ENCODE peak calls at places on chromosome 4, in four cellular contexts. O, X, K and Z are unnamed samples.

GRCh38 chr4:15245006-15245530 is 182.8 kb upstream of the C1QTNF7 start:
- DNase-seq in O (no peak), X (no peak), K (no peak), Z (no peak)

GRCh38 chr4:137471895-137472294 is 60.4 kb downstream of the PCDH18 start:
- DNase-seq in O (no peak), X (no peak), K (no peak), Z (no peak)

GRCh38 chr4:85149656-85150055 is 183.2 kb upstream of the WDFY3 start:
- DNase-seq in O (peak; percentile 69), X (no peak), K (no peak), Z (no peak)

GRCh38 chr4:67393699-67394281 is 151.5 kb downstream of the CENPC start:
- DNase-seq in O (peak; percentile 66), X (no peak), K (no peak), Z (peak; percentile 55)

GRCh38 chr4:88320174-88320779 is 35.9 kb upstream of the PPM1K start:
- DNase-seq in O (no peak), X (no peak), K (no peak), Z (peak; percentile 16)

GRCh38 chr4:93053140-93053539 is 749.4 kb downstream of the GRID2 start:
- DNase-seq in O (no peak), X (no peak), K (no peak), Z (no peak)

GRCh38 chr4:189092596-189092995 is 848.1 kb upstream of the FRG1 start:
- DNase-seq in O (peak; percentile 6), X (no peak), K (no peak), Z (peak; percentile 9)

GRCh38 chr4:111228396-111228795 is 605.5 kb upstream of the PITX2 start:
- DNase-seq in O (no peak), X (no peak), K (no peak), Z (no peak)

GRCh38 chr4:78542373-78542772 is 9.2 kb upstream of the ANXA3 start:
- DNase-seq in O (peak; percentile 69), X (no peak), K (no peak), Z (no peak)

DNA sequence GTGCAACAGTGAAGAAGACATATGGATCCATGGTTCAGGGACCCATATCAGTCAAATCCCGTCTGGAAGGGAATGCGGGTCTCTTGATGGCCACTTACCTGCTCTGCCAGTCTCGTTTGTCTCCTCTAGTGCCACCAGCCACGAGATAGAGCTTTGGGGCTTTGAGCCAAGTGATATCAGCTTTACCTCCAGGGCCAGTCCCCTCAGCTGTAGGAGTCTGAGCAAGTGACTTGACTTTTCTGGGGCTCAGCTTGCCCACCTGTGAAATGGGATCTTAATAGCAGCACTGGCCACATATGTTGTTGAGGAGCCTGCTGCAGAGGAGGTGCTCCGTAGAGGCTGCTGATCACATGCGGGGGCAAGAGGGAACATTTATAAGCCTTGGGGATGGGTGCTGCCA is 1.2 kb downstream of the SLC2A9 start:
- DNase-seq in O (no peak), X (no peak), K (no peak), Z (no peak)
- H3K4me3 ChIP-seq in O (peak overlapping the region; percentile 42), X (no peak overlapping the region), K (no peak overlapping the region), Z (no peak overlapping the region)

DNA sequence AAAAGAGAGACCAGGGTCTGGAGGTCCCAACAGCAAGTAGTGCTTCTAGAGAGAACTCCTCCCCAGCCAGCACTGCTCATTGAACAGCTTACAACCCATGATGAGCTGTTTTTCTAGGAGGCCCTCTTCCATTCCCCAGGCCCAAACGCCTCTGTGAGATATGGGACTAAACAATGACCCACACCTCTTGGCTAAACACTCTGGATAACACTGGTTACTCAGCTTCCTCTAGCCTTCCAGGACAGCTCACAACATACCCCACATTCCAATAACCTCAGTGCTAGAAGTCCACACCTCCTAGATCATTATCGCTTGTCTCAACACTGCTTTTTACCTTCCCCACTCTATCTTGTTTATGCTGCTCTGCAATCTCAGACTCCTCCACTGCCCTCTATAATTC is 35.4 kb upstream of the PGRMC2 start:
- DNase-seq in O (peak; percentile 77), X (no peak), K (no peak), Z (no peak)
- H3K4me3 ChIP-seq in O (no peak overlapping the region), X (no peak overlapping the region), K (no peak overlapping the region), Z (no peak overlapping the region)

GRCh38 chr4:69957209-69957608 is 8.3 kb downstream of the CSN2 start:
- DNase-seq in O (no peak), X (no peak), K (no peak), Z (no peak)
- H3K4me3 ChIP-seq in O (no peak overlapping the region), X (no peak overlapping the region), K (no peak overlapping the region), Z (no peak overlapping the region)

DNA sequence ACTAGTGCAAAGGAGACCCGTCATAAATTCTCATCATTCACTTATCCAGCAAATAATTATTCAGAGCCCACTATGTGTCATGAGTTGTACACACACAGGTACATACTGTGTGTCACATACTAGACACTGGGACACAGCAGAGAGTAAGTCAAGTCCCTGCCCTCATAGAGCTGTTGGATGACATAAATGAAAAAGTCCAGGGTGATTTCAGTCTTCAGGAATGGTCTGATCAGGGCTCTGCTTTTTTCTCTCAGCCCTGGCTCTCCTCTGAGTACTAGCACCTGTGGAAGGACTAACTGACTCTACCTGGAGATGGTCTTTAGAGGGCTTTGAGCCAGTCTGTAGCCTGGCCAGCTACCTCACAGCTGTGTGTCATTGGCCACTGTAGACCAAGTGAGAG is 198.0 kb upstream of the LEF1 start:
- DNase-seq in O (no peak), X (no peak), K (no peak), Z (no peak)
- H3K4me3 ChIP-seq in O (no peak overlapping the region), X (no peak overlapping the region), K (no peak overlapping the region), Z (no peak overlapping the region)

GRCh38 chr4:147481577-147482109 is 746 bp downstream of the EDNRA start:
- DNase-seq in O (no peak), X (no peak), K (no peak), Z (no peak)
- H3K4me3 ChIP-seq in O (peak overlapping the region; percentile 58), X (peak overlapping the region; percentile 45), K (peak overlapping the region; percentile 73), Z (no peak overlapping the region)

DNA sequence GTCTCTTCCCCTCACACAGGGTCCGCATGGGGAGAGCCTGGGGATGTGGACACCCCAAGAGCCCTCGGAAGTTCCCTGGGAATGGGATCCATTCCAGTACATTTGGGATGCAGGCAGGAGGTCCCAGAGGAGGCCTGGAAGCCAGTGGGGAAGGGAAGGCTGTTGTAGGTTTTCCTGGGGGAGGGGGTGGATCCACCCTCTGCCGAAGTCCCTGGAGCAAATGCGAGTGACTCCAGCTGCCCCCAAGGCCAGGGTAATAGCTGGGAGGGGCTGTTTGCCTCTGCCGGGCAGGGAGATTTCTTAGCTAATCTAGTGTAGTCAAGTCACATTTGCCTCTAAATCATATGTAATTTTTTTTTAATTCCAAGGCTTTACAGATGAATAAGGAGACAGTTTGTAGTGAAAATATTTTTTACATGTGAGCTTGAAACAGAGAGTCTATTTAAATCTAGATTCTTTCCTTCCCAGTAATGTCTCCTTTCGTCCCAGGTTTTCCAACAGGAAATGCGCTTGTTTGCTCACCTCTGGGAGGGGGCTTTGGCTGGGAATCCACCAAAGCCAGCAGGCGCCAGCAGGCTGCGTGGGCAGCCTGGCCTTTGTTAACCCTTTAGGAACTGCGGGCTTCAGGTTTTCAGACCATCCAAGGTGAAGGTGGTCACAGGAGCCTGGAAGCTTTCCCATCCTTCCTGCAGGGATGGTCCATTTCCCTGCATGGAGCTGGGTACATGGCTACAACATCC is 26.8 kb downstream of the SH3TC1 start:
- DNase-seq in O (no peak), X (no peak), K (no peak), Z (no peak)
- H3K4me3 ChIP-seq in O (no peak overlapping the region), X (no peak overlapping the region), K (no peak overlapping the region), Z (no peak overlapping the region)

GRCh38 chr4:30716671-30717207 is 3.4 kb upstream of the PCDH7 start:
- DNase-seq in O (peak; percentile 39), X (no peak), K (no peak), Z (peak; percentile 5)
- H3K4me3 ChIP-seq in O (peak overlapping the region; percentile 69), X (peak overlapping the region; percentile 52), K (peak overlapping the region; percentile 77), Z (peak overlapping the region; percentile 42)

GRCh38 chr4:156505341-156505955 is 466.2 kb downstream of the PDGFC start:
- DNase-seq in O (no peak), X (no peak), K (no peak), Z (peak; percentile 92)
- H3K4me3 ChIP-seq in O (no peak overlapping the region), X (no peak overlapping the region), K (no peak overlapping the region), Z (peak overlapping the region; percentile 20)

DNA sequence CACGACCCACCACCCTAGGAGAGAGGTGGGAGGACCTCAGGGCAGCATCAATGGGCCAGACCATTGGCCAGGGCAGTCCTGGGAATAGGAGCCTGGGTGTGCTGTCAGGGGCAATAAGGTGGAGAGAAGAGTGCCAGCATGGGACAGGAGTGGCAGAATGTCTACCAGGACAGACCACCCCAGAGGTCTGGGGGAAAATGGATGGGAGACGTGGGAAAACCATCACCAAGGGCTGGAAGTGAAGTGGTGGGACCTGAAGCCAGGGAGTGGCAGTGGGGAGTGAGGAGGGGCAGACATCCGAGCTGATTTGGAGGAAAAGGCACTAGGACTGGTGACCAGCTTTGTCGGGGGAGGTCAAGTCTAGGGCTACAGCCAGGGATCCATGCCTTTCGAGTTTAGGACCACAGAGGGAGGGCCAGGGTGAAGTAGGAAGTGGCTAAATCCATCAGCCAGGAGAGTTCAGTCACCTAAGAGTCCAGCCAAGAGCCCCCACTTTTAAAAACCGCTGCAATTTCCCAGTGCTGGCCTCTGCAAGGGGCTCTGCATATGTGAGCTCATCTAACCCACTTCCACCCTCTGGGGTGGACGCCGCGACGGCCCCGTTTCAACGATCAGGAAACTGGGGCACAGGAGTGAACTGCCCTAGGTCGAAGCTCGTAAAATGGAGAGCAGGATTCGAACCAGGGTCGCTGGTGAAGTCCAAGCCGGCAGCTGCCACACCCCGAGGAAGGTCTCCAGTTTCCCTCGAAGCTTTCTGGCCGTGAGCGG is 809 bp downstream of the EVC2 start:
- DNase-seq in O (no peak), X (no peak), K (no peak), Z (no peak)
- H3K4me3 ChIP-seq in O (peak overlapping the region; percentile 74), X (peak overlapping the region; percentile 60), K (peak overlapping the region; percentile 80), Z (no peak overlapping the region)

DNA sequence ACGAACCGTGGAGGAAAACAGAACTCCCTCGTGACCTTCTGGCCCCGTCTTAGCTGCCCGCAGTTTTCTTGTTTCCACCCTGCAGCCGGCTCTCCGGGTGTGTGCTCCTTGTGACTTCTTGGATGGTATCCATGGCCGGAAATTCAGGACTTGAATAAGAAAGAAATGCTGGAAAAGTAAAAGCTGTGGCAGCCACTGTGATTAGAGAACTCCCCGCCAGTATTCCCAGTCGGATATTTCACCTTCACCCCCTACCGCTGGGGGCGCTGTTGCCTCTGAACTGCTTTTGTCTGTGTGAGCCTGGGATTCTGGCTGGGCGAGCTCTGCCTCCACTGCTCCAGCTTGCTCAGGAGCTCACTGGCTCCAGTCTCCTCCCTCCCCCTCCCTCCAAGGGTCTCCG is 41.5 kb upstream of the CYP4V2 start:
- DNase-seq in O (peak; percentile 66), X (peak; percentile 51), K (peak; percentile 52), Z (no peak)
- H3K4me3 ChIP-seq in O (no peak overlapping the region), X (no peak overlapping the region), K (peak overlapping the region; percentile 36), Z (no peak overlapping the region)